ENCODE peak calls at places on chromosome 17, in five cellular contexts. U, J, Q, P and R are unnamed samples.

GRCh38 chr17:3796110-3796821 is 4.7 kb downstream of the ITGAE start:
- DNase-seq in U (no peak), J (no peak), Q (no peak), P (no peak), R (no peak)

GRCh38 chr17:64103751-64104364 is 26.1 kb downstream of the ERN1 start:
- DNase-seq in U (no peak), J (no peak), Q (no peak), P (peak), R (no peak)

GRCh38 chr17:83015511-83015910 is 63.9 kb upstream of the METRNL start:
- DNase-seq in U (no peak), J (no peak), Q (no peak), P (no peak), R (no peak)

GRCh38 chr17:13597723-13598347 is 3.9 kb downstream of the HS3ST3A1 start:
- DNase-seq in U (peak), J (no peak), Q (no peak), P (peak), R (no peak)

GRCh38 chr17:59845595-59846390 is 47.0 kb downstream of the TUBD1 start:
- DNase-seq in U (peak), J (no peak), Q (no peak), P (peak), R (peak)

GRCh38 chr17:19453296-19453695 is 42.3 kb downstream of the RNF112 start:
- DNase-seq in U (no peak), J (no peak), Q (no peak), P (no peak), R (no peak)

GRCh38 chr17:21283482-21284318 is 811 bp upstream of the MAP2K3 start:
- DNase-seq in U (no peak), J (peak), Q (no peak), P (peak), R (no peak)

GRCh38 chr17:78281249-78281865 is 49.9 kb downstream of the TMEM235 start:
- DNase-seq in U (no peak), J (peak), Q (no peak), P (no peak), R (no peak)